ENCODE peak calls at places on chromosomes 3 and 15, in seven cellular contexts. One of them, this sample, is unnamed.

GRCh38 chr15:100334015-100334414 is 7.8 kb downstream of the ADAMTS17 start:
- DNase-seq in cardiac muscle cell: no peak
- DNase-seq in A549: no peak
- DNase-seq in heart right ventricle: no peak
- DNase-seq in neural crest cell: no peak
- DNase-seq in cardiac fibroblast: no peak
- DNase-seq in ovary: no peak
- DNase-seq in this sample: no peak

GRCh38 chr15:45112143-45112591 is 1.8 kb downstream of the DUOX2 start:
- DNase-seq in cardiac muscle cell: no peak
- DNase-seq in A549: no peak
- DNase-seq in heart right ventricle: no peak
- DNase-seq in neural crest cell: no peak
- DNase-seq in cardiac fibroblast: no peak
- DNase-seq in ovary: no peak
- DNase-seq in this sample: no peak

GRCh38 chr15:47374222-47374621 is 343.1 kb upstream of the SEMA6D start:
- DNase-seq in cardiac muscle cell: peak
- DNase-seq in A549: peak
- DNase-seq in heart right ventricle: no peak
- DNase-seq in neural crest cell: no peak
- DNase-seq in cardiac fibroblast: peak
- DNase-seq in ovary: no peak
- DNase-seq in this sample: no peak

GRCh38 chr15:62122249-62122648 is 42.8 kb downstream of the C2CD4B start:
- DNase-seq in cardiac muscle cell: no peak
- DNase-seq in A549: no peak
- DNase-seq in heart right ventricle: no peak
- DNase-seq in neural crest cell: no peak
- DNase-seq in cardiac fibroblast: no peak
- DNase-seq in ovary: no peak
- DNase-seq in this sample: no peak

GRCh38 chr3:111582114-111582461 is 13.1 kb downstream of the ZBED2 start:
- DNase-seq in cardiac muscle cell: no peak
- DNase-seq in A549: peak
- DNase-seq in heart right ventricle: no peak
- DNase-seq in neural crest cell: no peak
- DNase-seq in cardiac fibroblast: peak
- DNase-seq in ovary: no peak
- DNase-seq in this sample: no peak

GRCh38 chr3:46900356-46900755 is 22.8 kb downstream of the PTH1R start:
- DNase-seq in cardiac muscle cell: no peak
- DNase-seq in A549: no peak
- DNase-seq in heart right ventricle: no peak
- DNase-seq in neural crest cell: no peak
- DNase-seq in cardiac fibroblast: no peak
- DNase-seq in ovary: no peak
- DNase-seq in this sample: no peak

GRCh38 chr3:167705840-167706239 is 28.9 kb downstream of the PDCD10 start:
- DNase-seq in cardiac muscle cell: no peak
- DNase-seq in A549: no peak
- DNase-seq in heart right ventricle: no peak
- DNase-seq in neural crest cell: no peak
- DNase-seq in cardiac fibroblast: peak
- DNase-seq in ovary: no peak
- DNase-seq in this sample: no peak

GRCh38 chr15:89812126-89812846 is 2.4 kb downstream of the ANPEP start:
- DNase-seq in cardiac muscle cell: no peak
- DNase-seq in A549: peak
- DNase-seq in heart right ventricle: peak
- DNase-seq in neural crest cell: no peak
- DNase-seq in cardiac fibroblast: peak
- DNase-seq in ovary: no peak
- DNase-seq in this sample: no peak

GRCh38 chr3:108403198-108403597 is 106.8 kb downstream of the HHLA2 start:
- DNase-seq in cardiac muscle cell: no peak
- DNase-seq in A549: no peak
- DNase-seq in heart right ventricle: no peak
- DNase-seq in neural crest cell: no peak
- DNase-seq in cardiac fibroblast: no peak
- DNase-seq in ovary: no peak
- DNase-seq in this sample: no peak

GRCh38 chr3:41426485-41426884 is 227.2 kb downstream of the CTNNB1 start:
- DNase-seq in cardiac muscle cell: no peak
- DNase-seq in A549: no peak
- DNase-seq in heart right ventricle: no peak
- DNase-seq in neural crest cell: no peak
- DNase-seq in cardiac fibroblast: no peak
- DNase-seq in ovary: no peak
- DNase-seq in this sample: no peak

GRCh38 chr15:45731331-45731730 is 96.5 kb downstream of the SQOR start:
- DNase-seq in cardiac muscle cell: no peak
- DNase-seq in A549: no peak
- DNase-seq in heart right ventricle: no peak
- DNase-seq in neural crest cell: no peak
- DNase-seq in cardiac fibroblast: no peak
- DNase-seq in ovary: no peak
- DNase-seq in this sample: no peak

GRCh38 chr3:3800076-3800448 is 831 bp downstream of the LRRN1 start:
- DNase-seq in cardiac muscle cell: peak
- DNase-seq in A549: no peak
- DNase-seq in heart right ventricle: no peak
- DNase-seq in neural crest cell: peak
- DNase-seq in cardiac fibroblast: no peak
- DNase-seq in ovary: peak
- DNase-seq in this sample: no peak

GRCh38 chr15:77009176-77009575 is 14.2 kb downstream of the PSTPIP1 start:
- DNase-seq in cardiac muscle cell: no peak
- DNase-seq in A549: no peak
- DNase-seq in heart right ventricle: no peak
- DNase-seq in neural crest cell: no peak
- DNase-seq in cardiac fibroblast: no peak
- DNase-seq in ovary: no peak
- DNase-seq in this sample: no peak

GRCh38 chr3:13072239-13073041 is 789 bp downstream of the IQSEC1 start:
- DNase-seq in cardiac muscle cell: no peak
- DNase-seq in A549: no peak
- DNase-seq in heart right ventricle: peak
- DNase-seq in neural crest cell: no peak
- DNase-seq in cardiac fibroblast: no peak
- DNase-seq in ovary: no peak
- DNase-seq in this sample: no peak

GRCh38 chr3:25533365-25533764 is 105.3 kb downstream of the RARB start:
- DNase-seq in cardiac muscle cell: no peak
- DNase-seq in A549: no peak
- DNase-seq in heart right ventricle: no peak
- DNase-seq in neural crest cell: no peak
- DNase-seq in cardiac fibroblast: no peak
- DNase-seq in ovary: no peak
- DNase-seq in this sample: no peak

GRCh38 chr3:184564685-184565385 is 3.2 kb downstream of the EPHB3 start:
- DNase-seq in cardiac muscle cell: no peak
- DNase-seq in A549: no peak
- DNase-seq in heart right ventricle: no peak
- DNase-seq in neural crest cell: no peak
- DNase-seq in cardiac fibroblast: no peak
- DNase-seq in ovary: no peak
- DNase-seq in this sample: no peak

GRCh38 chr3:60610441-60611112 is 640.7 kb downstream of the FHIT start:
- DNase-seq in cardiac muscle cell: no peak
- DNase-seq in A549: no peak
- DNase-seq in heart right ventricle: peak
- DNase-seq in neural crest cell: no peak
- DNase-seq in cardiac fibroblast: peak
- DNase-seq in ovary: no peak
- DNase-seq in this sample: no peak

GRCh38 chr3:37221407-37221806 is 47.0 kb upstream of the LRRFIP2 start:
- DNase-seq in cardiac muscle cell: no peak
- DNase-seq in A549: peak
- DNase-seq in heart right ventricle: no peak
- DNase-seq in neural crest cell: no peak
- DNase-seq in cardiac fibroblast: peak
- DNase-seq in ovary: no peak
- DNase-seq in this sample: no peak

GRCh38 chr3:25573386-25574171 is 91.1 kb downstream of the TOP2B start:
- DNase-seq in cardiac muscle cell: peak
- DNase-seq in A549: no peak
- DNase-seq in heart right ventricle: no peak
- DNase-seq in neural crest cell: no peak
- DNase-seq in cardiac fibroblast: no peak
- DNase-seq in ovary: no peak
- DNase-seq in this sample: no peak

GRCh38 chr3:13475871-13476590 is 4.1 kb upstream of the HDAC11 start:
- DNase-seq in cardiac muscle cell: no peak
- DNase-seq in A549: no peak
- DNase-seq in heart right ventricle: no peak
- DNase-seq in neural crest cell: no peak
- DNase-seq in cardiac fibroblast: no peak
- DNase-seq in ovary: no peak
- DNase-seq in this sample: no peak

GRCh38 chr15:98727115-98728040 is 79.0 kb downstream of the IGF1R start:
- DNase-seq in cardiac muscle cell: peak
- DNase-seq in A549: peak
- DNase-seq in heart right ventricle: peak
- DNase-seq in neural crest cell: peak
- DNase-seq in cardiac fibroblast: peak
- DNase-seq in ovary: peak
- DNase-seq in this sample: peak

GRCh38 chr15:74530771-74531143 is 10.3 kb upstream of the ARID3B start:
- DNase-seq in cardiac muscle cell: no peak
- DNase-seq in A549: no peak
- DNase-seq in heart right ventricle: no peak
- DNase-seq in neural crest cell: no peak
- DNase-seq in cardiac fibroblast: no peak
- DNase-seq in ovary: no peak
- DNase-seq in this sample: no peak

GRCh38 chr3:114496021-114496434 is 202.2 kb downstream of the TIGIT start:
- DNase-seq in cardiac muscle cell: no peak
- DNase-seq in A549: peak
- DNase-seq in heart right ventricle: peak
- DNase-seq in neural crest cell: no peak
- DNase-seq in cardiac fibroblast: peak
- DNase-seq in ovary: no peak
- DNase-seq in this sample: no peak

GRCh38 chr15:101474233-101474632 is 15.3 kb downstream of the PCSK6 start:
- DNase-seq in cardiac muscle cell: no peak
- DNase-seq in A549: no peak
- DNase-seq in heart right ventricle: no peak
- DNase-seq in neural crest cell: no peak
- DNase-seq in cardiac fibroblast: no peak
- DNase-seq in ovary: no peak
- DNase-seq in this sample: no peak

GRCh38 chr3:47261301-47261700 is 21.3 kb downstream of the KIF9 start:
- DNase-seq in cardiac muscle cell: no peak
- DNase-seq in A549: no peak
- DNase-seq in heart right ventricle: no peak
- DNase-seq in neural crest cell: no peak
- DNase-seq in cardiac fibroblast: no peak
- DNase-seq in ovary: no peak
- DNase-seq in this sample: no peak

GRCh38 chr15:77904436-77904821 is 173.1 kb downstream of the TBC1D2B start:
- DNase-seq in cardiac muscle cell: no peak
- DNase-seq in A549: no peak
- DNase-seq in heart right ventricle: no peak
- DNase-seq in neural crest cell: no peak
- DNase-seq in cardiac fibroblast: no peak
- DNase-seq in ovary: no peak
- DNase-seq in this sample: no peak

GRCh38 chr3:165256554-165256953 is 60.4 kb upstream of the SLITRK3 start:
- DNase-seq in cardiac muscle cell: no peak
- DNase-seq in A549: peak
- DNase-seq in heart right ventricle: no peak
- DNase-seq in neural crest cell: no peak
- DNase-seq in cardiac fibroblast: no peak
- DNase-seq in ovary: no peak
- DNase-seq in this sample: no peak

GRCh38 chr15:31341501-31342195 is 15.0 kb downstream of the KLF13 start:
- DNase-seq in cardiac muscle cell: no peak
- DNase-seq in A549: no peak
- DNase-seq in heart right ventricle: no peak
- DNase-seq in neural crest cell: no peak
- DNase-seq in cardiac fibroblast: no peak
- DNase-seq in ovary: no peak
- DNase-seq in this sample: no peak

GRCh38 chr3:41198526-41198925 is 779 bp upstream of the CTNNB1 start:
- DNase-seq in cardiac muscle cell: peak
- DNase-seq in A549: no peak
- DNase-seq in heart right ventricle: peak
- DNase-seq in neural crest cell: no peak
- DNase-seq in cardiac fibroblast: peak
- DNase-seq in ovary: peak
- DNase-seq in this sample: no peak

GRCh38 chr15:66923438-66923881 is 141.9 kb upstream of the SMAD3 start:
- DNase-seq in cardiac muscle cell: peak
- DNase-seq in A549: peak
- DNase-seq in heart right ventricle: no peak
- DNase-seq in neural crest cell: peak
- DNase-seq in cardiac fibroblast: no peak
- DNase-seq in ovary: no peak
- DNase-seq in this sample: no peak

GRCh38 chr3:62632510-62633294 is 242.5 kb downstream of the CADPS start:
- DNase-seq in cardiac muscle cell: no peak
- DNase-seq in A549: no peak
- DNase-seq in heart right ventricle: no peak
- DNase-seq in neural crest cell: no peak
- DNase-seq in cardiac fibroblast: no peak
- DNase-seq in ovary: no peak
- DNase-seq in this sample: no peak
- TF ChIP-seq CTCF in cardiac muscle cell: no peak
- TF ChIP-seq CTCF in A549: no peak
- TF ChIP-seq CTCF in heart right ventricle: no peak
- TF ChIP-seq CTCF in neural crest cell: no peak
- TF ChIP-seq CTCF in cardiac fibroblast: no peak
- TF ChIP-seq CTCF in ovary: no peak
- TF ChIP-seq CTCF in this sample: no peak

GRCh38 chr3:39191103-39191502 is 1.3 kb downstream of the XIRP1 start:
- DNase-seq in cardiac muscle cell: peak
- DNase-seq in A549: no peak
- DNase-seq in heart right ventricle: no peak
- DNase-seq in neural crest cell: no peak
- DNase-seq in cardiac fibroblast: no peak
- DNase-seq in ovary: no peak
- DNase-seq in this sample: no peak
- TF ChIP-seq CTCF in cardiac muscle cell: no peak
- TF ChIP-seq CTCF in A549: no peak
- TF ChIP-seq CTCF in heart right ventricle: no peak
- TF ChIP-seq CTCF in neural crest cell: no peak
- TF ChIP-seq CTCF in cardiac fibroblast: no peak
- TF ChIP-seq CTCF in ovary: no peak
- TF ChIP-seq CTCF in this sample: no peak

GRCh38 chr3:129023909-129024308 is 22.8 kb downstream of the EFCC1 start:
- DNase-seq in cardiac muscle cell: no peak
- DNase-seq in A549: peak
- DNase-seq in heart right ventricle: no peak
- DNase-seq in neural crest cell: no peak
- DNase-seq in cardiac fibroblast: no peak
- DNase-seq in ovary: no peak
- DNase-seq in this sample: no peak
- TF ChIP-seq CTCF in cardiac muscle cell: peak
- TF ChIP-seq CTCF in A549: peak
- TF ChIP-seq CTCF in heart right ventricle: no peak
- TF ChIP-seq CTCF in neural crest cell: peak
- TF ChIP-seq CTCF in cardiac fibroblast: peak
- TF ChIP-seq CTCF in ovary: no peak
- TF ChIP-seq CTCF in this sample: no peak

GRCh38 chr3:142022381-142022780 is 127.0 kb downstream of the TFDP2 start:
- DNase-seq in cardiac muscle cell: no peak
- DNase-seq in A549: peak
- DNase-seq in heart right ventricle: no peak
- DNase-seq in neural crest cell: no peak
- DNase-seq in cardiac fibroblast: peak
- DNase-seq in ovary: no peak
- DNase-seq in this sample: no peak
- TF ChIP-seq CTCF in cardiac muscle cell: no peak
- TF ChIP-seq CTCF in A549: peak
- TF ChIP-seq CTCF in heart right ventricle: no peak
- TF ChIP-seq CTCF in neural crest cell: no peak
- TF ChIP-seq CTCF in cardiac fibroblast: no peak
- TF ChIP-seq CTCF in ovary: no peak
- TF ChIP-seq CTCF in this sample: no peak